ENCODE peak calls at places on chromosomes 4 and X, in five cellular contexts. A, M, Z, E and W are unnamed samples.

GRCh38 chr4:119823891-119824290 is 195.3 kb upstream of the PDE5A start:
- DNase-seq in A (no peak), M (no peak), Z (no peak), E (no peak), W (no peak)

GRCh38 chr4:87934157-87934704 is 41.3 kb upstream of the SPP1 start:
- DNase-seq in A (no peak), M (no peak), Z (no peak), E (no peak), W (no peak)

GRCh38 chr4:70945046-70945445 is 42.9 kb downstream of the MOB1B start:
- DNase-seq in A (no peak), M (no peak), Z (no peak), E (no peak), W (no peak)

GRCh38 chr4:81137446-81137845 is 77.6 kb downstream of the PRKG2 start:
- DNase-seq in A (no peak), M (no peak), Z (no peak), E (no peak), W (no peak)

GRCh38 chr4:125101706-125102105 is 213.0 kb upstream of the FAT4 start:
- DNase-seq in A (no peak), M (no peak), Z (no peak), E (no peak), W (no peak)

GRCh38 chr4:13986533-13986932 is 359.0 kb upstream of the BOD1L1 start:
- DNase-seq in A (no peak), M (no peak), Z (no peak), E (no peak), W (no peak)

GRCh38 chr4:146495277-146495676 is 26.5 kb downstream of the SLC10A7 start:
- DNase-seq in A (no peak), M (no peak), Z (no peak), E (no peak), W (no peak)

GRCh38 chrX:71118985-71119535 is 664 bp downstream of the MED12 start:
- DNase-seq in A (no peak), M (no peak), Z (no peak), E (no peak), W (no peak)

GRCh38 chrX:17718649-17719165 is 18.6 kb upstream of the SCML1 start:
- DNase-seq in A (no peak), M (no peak), Z (no peak), E (no peak), W (no peak)

GRCh38 chrX:124010157-124010556 is 48.7 kb downstream of the STAG2 start:
- DNase-seq in A (no peak), M (no peak), Z (no peak), E (no peak), W (no peak)

GRCh38 chrX:131840799-131841495 is 182.2 kb upstream of the STK26 start:
- DNase-seq in A (no peak), M (no peak), Z (no peak), E (no peak), W (no peak)